ENCODE peak calls at places on chromosomes 2 and 18, in five cellular contexts. H is left lung; F is CD8-positive, alpha-beta T cell; K is Karpas-422; G is psoas muscle. R is an unnamed sample.

GRCh38 chr2:63023444-63023843 is 27.2 kb upstream of the OTX1 start:
- DNase-seq in H (no peak), F (no peak), K (peak; percentile 91), G (no peak), R (no peak)

GRCh38 chr2:7792031-7792651 is 874.9 kb downstream of the RNF144A start:
- DNase-seq in H (no peak), F (no peak), K (peak; percentile 62), G (no peak), R (no peak)

GRCh38 chr18:62860062-62860461 is 144.7 kb downstream of the PHLPP1 start:
- DNase-seq in H (no peak), F (no peak), K (no peak), G (no peak), R (no peak)

GRCh38 chr2:142718731-142719130 is 158.7 kb upstream of the KYNU start:
- DNase-seq in H (no peak), F (no peak), K (no peak), G (no peak), R (no peak)

GRCh38 chr2:162143969-162144368 is 8.1 kb downstream of the GCG start:
- DNase-seq in H (no peak), F (no peak), K (no peak), G (no peak), R (no peak)

GRCh38 chr18:11948852-11949523 is 32.3 kb upstream of the IMPA2 start:
- DNase-seq in H (no peak), F (no peak), K (no peak), G (no peak), R (no peak)

GRCh38 chr2:214158851-214159250 is 252.0 kb upstream of the VWC2L start:
- DNase-seq in H (no peak), F (no peak), K (no peak), G (no peak), R (no peak)

GRCh38 chr2:29628078-29628765 is 293.2 kb downstream of the ALK start:
- DNase-seq in H (no peak), F (no peak), K (no peak), G (no peak), R (no peak)

GRCh38 chr18:5413447-5413846 is 117.9 kb upstream of the ZBTB14 start:
- DNase-seq in H (no peak), F (no peak), K (no peak), G (no peak), R (no peak)

GRCh38 chr2:230714122-230714453 is 1.4 kb downstream of the CAB39 start:
- DNase-seq in H (no peak), F (peak; percentile 20), K (peak; percentile 77), G (no peak), R (no peak)

GRCh38 chr2:201579536-201579935 is 63.8 kb downstream of the TMEM237 start:
- DNase-seq in H (no peak), F (no peak), K (no peak), G (no peak), R (no peak)

GRCh38 chr18:36186461-36187137 is 698 bp upstream of the MOCOS start:
- DNase-seq in H (peak; percentile 88), F (no peak), K (no peak), G (peak; percentile 39), R (no peak)

GRCh38 chr2:108128226-108128786 is 111.5 kb upstream of the SULT1C3 start:
- DNase-seq in H (no peak), F (no peak), K (no peak), G (no peak), R (no peak)

GRCh38 chr2:23199115-23199918 is 185.7 kb upstream of the KLHL29 start:
- DNase-seq in H (no peak), F (no peak), K (peak; percentile 81), G (no peak), R (no peak)

GRCh38 chr2:196586511-196586991 is 53.0 kb upstream of the CCDC150 start:
- DNase-seq in H (no peak), F (no peak), K (no peak), G (no peak), R (no peak)

GRCh38 chr18:49569701-49570100 is 7.8 kb downstream of the LIPG start:
- DNase-seq in H (no peak), F (no peak), K (no peak), G (no peak), R (no peak)

GRCh38 chr2:99806758-99807157 is 316.9 kb upstream of the REV1 start:
- DNase-seq in H (no peak), F (no peak), K (no peak), G (no peak), R (no peak)

GRCh38 chr2:133802366-133802765 is 234.1 kb upstream of the NCKAP5 start:
- DNase-seq in H (no peak), F (no peak), K (no peak), G (no peak), R (no peak)

GRCh38 chr2:48114256-48114655 is 208.0 kb upstream of the FBXO11 start:
- DNase-seq in H (no peak), F (no peak), K (peak; percentile 50), G (no peak), R (peak; percentile 67)

GRCh38 chr2:144402282-144402681 is 117.6 kb downstream of the ZEB2 start:
- DNase-seq in H (peak; percentile 56), F (no peak), K (no peak), G (no peak), R (no peak)

GRCh38 chr2:86054539-86055082 is 51.1 kb downstream of the POLR1A start:
- DNase-seq in H (no peak), F (no peak), K (no peak), G (no peak), R (no peak)

GRCh38 chr2:83071352-83071751 is 1387.7 kb downstream of the SUCLG1 start:
- DNase-seq in H (no peak), F (no peak), K (no peak), G (no peak), R (no peak)

GRCh38 chr2:70851704-70852103 is 16.1 kb upstream of the CD207 start:
- DNase-seq in H (no peak), F (no peak), K (no peak), G (no peak), R (no peak)

GRCh38 chr2:118112771-118113334 is 24.6 kb downstream of the INSIG2 start:
- DNase-seq in H (no peak), F (no peak), K (no peak), G (no peak), R (no peak)

GRCh38 chr2:174120346-174120745 is 128.0 kb downstream of the OLA1 start:
- DNase-seq in H (no peak), F (no peak), K (no peak), G (no peak), R (no peak)

GRCh38 chr2:75605770-75606535 is 40.6 kb upstream of the MRPL19 start:
- DNase-seq in H (no peak), F (no peak), K (no peak), G (no peak), R (no peak)

GRCh38 chr2:126793885-126794613 is 104.6 kb upstream of the TEX51 start:
- DNase-seq in H (no peak), F (no peak), K (no peak), G (no peak), R (no peak)

GRCh38 chr18:23250893-23251656 is 115.8 kb downstream of the CABLES1 start:
- DNase-seq in H (peak; percentile 82), F (no peak), K (no peak), G (peak; percentile 34), R (no peak)

GRCh38 chr18:23257153-23257552 is 121.9 kb downstream of the CABLES1 start:
- DNase-seq in H (no peak), F (no peak), K (no peak), G (no peak), R (no peak)

GRCh38 chr18:23257686-23258565 is 122.6 kb downstream of the CABLES1 start:
- DNase-seq in H (no peak), F (no peak), K (no peak), G (no peak), R (no peak)

GRCh38 chr18:23249348-23249747 is 114.1 kb downstream of the CABLES1 start:
- DNase-seq in H (no peak), F (no peak), K (no peak), G (no peak), R (no peak)

GRCh38 chr18:23253630-23254029 is 118.3 kb downstream of the CABLES1 start:
- DNase-seq in H (no peak), F (no peak), K (no peak), G (no peak), R (no peak)
- H3K4me1 ChIP-seq in H (peaks cover 7% of the 10 kb centered on the region), F (peaks cover 4% of the 10 kb centered on the region), K (peaks cover 1% of the 10 kb centered on the region), G (no peaks in the 10 kb centered on the region), R (peaks cover 6% of the 10 kb centered on the region)

DNA sequence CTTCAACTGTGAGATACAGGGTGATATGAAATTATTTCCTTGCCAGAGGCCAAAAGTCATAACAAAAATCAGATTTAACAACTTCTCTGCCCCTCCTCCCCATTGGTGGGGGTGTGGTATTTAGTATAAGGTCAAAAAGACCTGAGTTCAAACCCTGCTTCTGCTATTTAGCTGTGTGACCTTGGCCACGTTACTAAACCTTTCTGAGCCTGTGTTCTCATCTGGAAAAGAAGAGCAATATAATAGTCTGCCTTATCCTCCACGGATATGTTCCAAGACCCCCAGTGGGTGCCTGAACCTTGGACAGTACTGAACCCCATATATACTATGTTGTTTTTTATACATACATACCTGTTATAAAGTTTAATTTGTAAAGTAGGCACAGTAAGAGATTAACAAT is 3.7 kb downstream of the CDC42EP3 start:
- DNase-seq in H (no peak), F (no peak), K (no peak), G (no peak), R (no peak)
- H3K4me3 ChIP-seq in H (peak overlapping the region; percentile 9), F (no peak overlapping the region), K (no peak overlapping the region), G (peak overlapping the region; percentile 98), R (no peak overlapping the region)

DNA sequence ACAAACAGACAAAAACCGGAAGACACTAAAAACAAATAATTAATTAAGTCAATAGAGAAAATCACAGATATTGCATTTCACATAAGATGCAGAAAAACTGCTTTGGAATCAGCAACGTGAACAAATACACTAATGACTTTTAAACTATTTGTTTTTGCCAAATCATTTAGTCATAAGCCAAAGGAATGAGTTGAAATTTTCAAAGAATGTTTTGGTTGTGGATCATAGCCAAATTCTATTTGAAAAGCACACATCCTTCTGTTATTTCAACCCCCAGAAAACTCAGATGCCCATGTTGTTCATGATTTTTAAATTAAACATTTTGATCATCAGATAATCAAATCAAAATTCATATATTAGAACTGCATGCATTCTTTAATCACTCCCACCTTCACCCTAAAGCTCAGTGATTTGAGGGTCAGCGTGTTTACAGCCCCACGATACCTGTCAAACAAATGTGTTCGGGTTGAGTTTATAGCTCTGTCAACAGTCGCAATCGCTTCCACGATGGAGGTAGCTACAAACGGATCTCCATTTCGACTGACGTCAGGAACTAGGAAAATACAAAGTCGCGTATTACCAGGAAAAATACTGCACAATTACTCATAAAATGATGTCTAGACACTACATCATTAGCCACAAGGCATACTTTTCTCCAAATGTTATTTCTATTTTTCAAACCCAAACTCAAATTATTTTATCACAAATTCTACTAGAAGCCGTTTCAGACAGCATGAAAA is 90.2 kb downstream of the PXDN start:
- DNase-seq in H (no peak), F (no peak), K (no peak), G (no peak), R (no peak)
- H3K27ac ChIP-seq in H (peak overlapping the region; percentile 67), F (no peak overlapping the region), K (no peak overlapping the region), G (peak overlapping the region; percentile 55), R (peak overlapping the region; percentile 52)

GRCh38 chr18:75249192-75249551 is 38.6 kb downstream of the TSHZ1 start:
- DNase-seq in H (no peak), F (no peak), K (no peak), G (no peak), R (no peak)

GRCh38 chr18:75247041-75247551 is 36.5 kb downstream of the TSHZ1 start:
- DNase-seq in H (no peak), F (no peak), K (no peak), G (no peak), R (no peak)

GRCh38 chr18:75249672-75250470 is 39.3 kb downstream of the TSHZ1 start:
- DNase-seq in H (peak; percentile 78), F (no peak), K (peak; percentile 49), G (no peak), R (no peak)

GRCh38 chr18:75247601-75248421 is 37.2 kb downstream of the TSHZ1 start:
- DNase-seq in H (no peak), F (no peak), K (no peak), G (no peak), R (no peak)

GRCh38 chr18:75248426-75249191 is 38.0 kb downstream of the TSHZ1 start:
- DNase-seq in H (no peak), F (no peak), K (no peak), G (no peak), R (no peak)
- H3K4me1 ChIP-seq in H (peaks cover 5% of the 10 kb centered on the region), F (peaks cover 48% of the 10 kb centered on the region), K (no peaks in the 10 kb centered on the region), G (peaks cover 46% of the 10 kb centered on the region), R (peaks cover 7% of the 10 kb centered on the region)